ENCODE peak calls at places on chromosome 14, in four cellular contexts. N is IMR-90, E is K562, W is GM12878. O is an unnamed sample.

GRCh38 chr14:74510211-74510931 is 16.8 kb downstream of the ISCA2 start:
- DNase-seq in N (peak), E (no peak), W (no peak), O (no peak)

GRCh38 chr14:60287452-60287851 is 38.4 kb downstream of the PPM1A start:
- DNase-seq in N (no peak), E (no peak), W (no peak), O (no peak)

GRCh38 chr14:74571901-74572828 is 39.9 kb downstream of the LTBP2 start:
- DNase-seq in N (peak), E (no peak), W (no peak), O (peak)

GRCh38 chr14:74147571-74147970 is 62.8 kb downstream of the LIN52 start:
- DNase-seq in N (no peak), E (no peak), W (no peak), O (no peak)

GRCh38 chr14:20857630-20858261 is 33.4 kb upstream of the RNASE3 start:
- DNase-seq in N (peak), E (peak), W (no peak), O (peak)

GRCh38 chr14:22598099-22598895 is at the start of gene ABHD4:
- DNase-seq in N (peak), E (peak), W (no peak), O (peak)

GRCh38 chr14:74488788-74489397 is 4.2 kb downstream of the NPC2 start:
- DNase-seq in N (peak), E (no peak), W (no peak), O (no peak)

GRCh38 chr14:95196268-95196667 is 38.9 kb upstream of the DICER1 start:
- DNase-seq in N (no peak), E (peak), W (no peak), O (peak)

GRCh38 chr14:54356172-54356571 is 40.6 kb upstream of the CDKN3 start:
- DNase-seq in N (peak), E (no peak), W (no peak), O (no peak)

GRCh38 chr14:66085662-66086061 is 400.5 kb upstream of the CCDC196 start:
- DNase-seq in N (no peak), E (no peak), W (no peak), O (no peak)

GRCh38 chr14:22388669-22389625 is 200.1 kb downstream of the DAD1 start:
- DNase-seq in N (peak), E (no peak), W (no peak), O (peak)

GRCh38 chr14:99757331-99758070 is 35.7 kb upstream of the EML1 start:
- DNase-seq in N (peak), E (no peak), W (no peak), O (peak)

GRCh38 chr14:23613242-23614070 is 22.7 kb upstream of the DHRS2 start:
- DNase-seq in N (no peak), E (no peak), W (no peak), O (no peak)

GRCh38 chr14:64719601-64720000 is 15.4 kb downstream of the PLEKHG3 start:
- DNase-seq in N (no peak), E (no peak), W (no peak), O (no peak)

GRCh38 chr14:90213099-90213748 is 43.1 kb upstream of the PSMC1 start:
- DNase-seq in N (no peak), E (no peak), W (no peak), O (no peak)

GRCh38 chr14:32472512-32473472 is 143.7 kb downstream of the AKAP6 start:
- DNase-seq in N (peak), E (no peak), W (no peak), O (no peak)

GRCh38 chr14:54790092-54790491 is 112.5 kb downstream of the GCH1 start:
- DNase-seq in N (no peak), E (no peak), W (no peak), O (no peak)

GRCh38 chr14:61268797-61269196 is 12.3 kb downstream of the TMEM30B start:
- DNase-seq in N (peak), E (no peak), W (no peak), O (no peak)

GRCh38 chr14:37623971-37624370 is 28.5 kb downstream of the TTC6 start:
- DNase-seq in N (no peak), E (no peak), W (no peak), O (no peak)

GRCh38 chr14:31263485-31264133 is 56.0 kb upstream of the HECTD1 start:
- DNase-seq in N (peak), E (no peak), W (no peak), O (peak)

GRCh38 chr14:90409209-90409730 is 12.4 kb downstream of the CALM1 start:
- DNase-seq in N (peak), E (no peak), W (no peak), O (peak)

DNA sequence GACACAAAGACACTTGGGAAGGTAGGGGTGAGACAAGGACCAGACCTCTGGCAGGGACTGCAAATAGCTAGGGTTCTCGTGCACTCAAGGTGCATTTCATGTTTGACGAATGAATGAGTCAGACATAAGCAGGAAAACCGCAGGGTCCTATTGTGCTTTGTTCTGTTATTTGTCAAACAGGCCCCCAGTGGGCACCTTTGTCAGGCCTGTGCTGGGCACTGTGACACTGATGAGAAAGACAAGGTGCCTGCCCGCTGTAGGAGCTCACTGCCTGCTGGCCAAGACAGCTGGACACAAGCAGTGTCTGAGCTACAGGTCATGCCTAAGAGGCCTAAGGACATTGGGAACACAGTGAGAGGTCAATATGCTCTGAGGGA is 2.3 kb downstream of the OTUB2 start:
- DNase-seq in N (peak), E (no peak), W (no peak), O (no peak)
- TF ChIP-seq ELK1 in N (no peak), E (no peak), W (no peak), O (no peak)

DNA sequence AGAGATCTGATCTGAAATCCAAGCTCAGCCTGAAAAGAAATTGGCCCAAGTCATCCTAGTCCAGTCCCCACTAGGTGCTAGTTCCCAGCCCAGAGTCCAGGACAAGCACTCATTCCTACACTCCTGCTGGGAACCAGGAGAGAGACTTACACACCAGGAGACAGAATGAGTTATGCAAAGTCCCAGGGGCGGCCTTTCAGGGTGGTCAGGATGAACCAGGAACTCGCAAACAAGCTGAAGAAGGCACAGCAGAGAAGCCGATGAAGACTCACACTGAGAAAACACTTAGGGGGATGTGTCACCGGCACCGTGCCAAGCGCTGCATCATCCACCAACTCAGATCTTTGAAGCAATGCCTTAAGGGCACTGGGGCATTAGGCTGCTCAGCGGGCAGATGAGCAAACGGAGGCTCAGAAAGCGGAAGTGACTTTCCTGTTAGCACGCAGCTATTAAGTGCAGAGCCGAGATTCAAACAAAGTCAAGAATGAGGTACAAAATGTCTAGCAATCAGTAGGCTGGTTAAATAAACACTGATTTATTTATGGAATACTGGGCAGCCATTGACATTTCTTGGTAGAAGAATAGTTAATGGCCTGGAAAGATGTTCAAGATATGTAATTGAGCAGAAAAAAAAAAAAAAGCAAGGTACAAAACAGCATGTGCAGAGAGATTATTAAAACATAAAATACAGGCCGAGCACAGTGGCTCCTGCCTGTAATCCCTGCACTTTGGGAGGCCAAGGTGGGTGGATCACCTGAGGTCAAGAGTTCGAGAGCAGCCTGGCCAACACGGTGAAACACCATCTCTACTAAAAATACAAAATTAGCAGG is 78.7 kb downstream of the LRRC74A start:
- DNase-seq in N (peak), E (no peak), W (peak), O (peak)
- TF ChIP-seq ELK1 in N (peak), E (no peak), W (no peak), O (no peak)

DNA sequence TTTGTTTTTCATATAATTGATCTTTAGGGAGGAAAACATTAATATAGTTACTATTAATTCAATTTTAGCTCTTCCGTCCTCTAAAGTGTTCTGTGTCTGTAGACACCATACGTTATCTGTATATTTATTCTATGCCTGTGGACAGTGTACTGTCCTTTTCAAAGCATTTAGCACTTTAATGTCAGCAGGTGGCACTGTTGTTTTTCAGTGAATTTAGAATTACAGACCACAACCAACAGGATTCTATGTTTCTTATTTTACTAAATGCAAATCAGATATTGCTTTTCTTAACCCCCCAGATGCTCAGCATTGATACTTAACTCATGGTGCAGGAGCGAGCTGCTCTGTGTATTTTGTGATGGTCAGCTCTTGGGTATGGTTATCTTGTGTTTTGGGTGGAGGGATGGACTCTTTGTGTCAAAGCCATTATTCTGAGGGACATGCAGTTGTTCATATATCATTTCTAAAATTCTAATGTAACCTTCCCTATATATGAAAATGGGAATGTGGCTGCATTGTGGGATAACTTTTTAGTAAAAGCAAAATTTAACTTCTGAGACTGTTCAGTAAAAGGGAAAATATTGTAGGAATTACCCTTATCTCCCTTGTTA is 65.2 kb downstream of the PAPOLA start:
- DNase-seq in N (peak), E (no peak), W (no peak), O (peak)
- TF ChIP-seq ELK1 in N (no peak), E (no peak), W (no peak), O (no peak)

DNA sequence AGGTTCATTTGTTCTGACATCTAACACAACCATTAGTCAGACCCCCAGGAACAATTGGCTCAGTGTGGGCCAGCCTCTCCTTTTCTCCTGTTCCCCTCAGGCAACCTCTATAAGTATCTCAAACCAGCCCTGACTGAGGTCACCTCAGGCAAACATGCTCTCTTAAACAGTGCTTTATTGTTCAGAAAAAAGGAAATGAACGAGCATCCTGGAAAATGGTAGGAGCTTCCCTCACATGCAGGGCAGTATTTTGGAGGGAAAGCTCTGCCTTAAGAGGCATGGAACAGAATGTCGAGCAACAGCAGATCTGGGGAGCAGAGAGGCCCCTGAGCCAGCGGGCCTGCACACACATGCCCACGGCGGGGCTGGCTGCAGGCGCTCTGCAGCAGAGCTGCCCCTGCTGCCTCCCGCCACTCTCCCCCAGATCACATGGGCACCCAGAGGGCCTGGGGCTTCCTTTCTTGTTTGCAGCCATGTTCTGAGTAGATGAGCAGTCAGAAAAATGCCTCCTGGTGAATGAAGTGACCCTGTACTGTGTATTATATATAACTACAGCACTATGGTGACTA is 42.0 kb downstream of the MOK start:
- DNase-seq in N (peak), E (no peak), W (no peak), O (peak)
- TF ChIP-seq ELK1 in N (no peak), E (no peak), W (no peak), O (no peak)